ENCODE peak calls at places on chromosomes 12 and 14, in ten cellular contexts. One of them, this sample, is unnamed.

GRCh38 chr12:49838973-49839633 is 3.8 kb downstream of the BCDIN3D start:
- DNase-seq in HCT116: peak
- DNase-seq in brain microvascular endothelial cell: peak
- DNase-seq in heart right ventricle: no peak
- DNase-seq in fibroblast of the aortic adventitia: peak
- DNase-seq in pancreas: no peak
- DNase-seq in fibroblast of mammary gland: peak
- DNase-seq in adrenal gland: no peak
- DNase-seq in body of pancreas: no peak
- DNase-seq in right lobe of liver: no peak
- DNase-seq in this sample: peak

GRCh38 chr14:64279719-64280668 is 14.2 kb downstream of the ESR2 start:
- DNase-seq in right lobe of liver: no peak
- DNase-seq in heart right ventricle: no peak
- DNase-seq in adrenal gland: no peak
- DNase-seq in fibroblast of the aortic adventitia: peak
- DNase-seq in pancreas: no peak
- DNase-seq in body of pancreas: no peak
- DNase-seq in brain microvascular endothelial cell: peak
- DNase-seq in fibroblast of mammary gland: no peak
- DNase-seq in HCT116: no peak
- DNase-seq in this sample: no peak

GRCh38 chr12:40726366-40726765 is 34.1 kb downstream of the CNTN1 start:
- DNase-seq in HCT116: no peak
- DNase-seq in fibroblast of the aortic adventitia: no peak
- DNase-seq in right lobe of liver: no peak
- DNase-seq in pancreas: no peak
- DNase-seq in fibroblast of mammary gland: no peak
- DNase-seq in body of pancreas: no peak
- DNase-seq in heart right ventricle: no peak
- DNase-seq in adrenal gland: no peak
- DNase-seq in brain microvascular endothelial cell: no peak
- DNase-seq in this sample: no peak

GRCh38 chr14:31205681-31206535 is 1.7 kb downstream of the HECTD1 start:
- DNase-seq in body of pancreas: no peak
- DNase-seq in fibroblast of mammary gland: peak
- DNase-seq in adrenal gland: no peak
- DNase-seq in pancreas: no peak
- DNase-seq in heart right ventricle: no peak
- DNase-seq in fibroblast of the aortic adventitia: peak
- DNase-seq in brain microvascular endothelial cell: peak
- DNase-seq in right lobe of liver: no peak
- DNase-seq in HCT116: no peak
- DNase-seq in this sample: peak

GRCh38 chr14:64501326-64502171 is 2.1 kb downstream of the ZBTB25 start:
- DNase-seq in heart right ventricle: peak
- DNase-seq in HCT116: no peak
- DNase-seq in brain microvascular endothelial cell: peak
- DNase-seq in pancreas: peak
- DNase-seq in adrenal gland: peak
- DNase-seq in fibroblast of mammary gland: peak
- DNase-seq in right lobe of liver: peak
- DNase-seq in fibroblast of the aortic adventitia: peak
- DNase-seq in body of pancreas: peak
- DNase-seq in this sample: peak

GRCh38 chr14:89672636-89673279 is 255.7 kb upstream of the FOXN3 start:
- DNase-seq in pancreas: no peak
- DNase-seq in body of pancreas: no peak
- DNase-seq in heart right ventricle: peak
- DNase-seq in brain microvascular endothelial cell: peak
- DNase-seq in fibroblast of the aortic adventitia: peak
- DNase-seq in right lobe of liver: peak
- DNase-seq in adrenal gland: peak
- DNase-seq in HCT116: no peak
- DNase-seq in fibroblast of mammary gland: no peak
- DNase-seq in this sample: no peak

GRCh38 chr14:53929871-53930685 is 26.5 kb downstream of the BMP4 start:
- DNase-seq in right lobe of liver: peak
- DNase-seq in HCT116: peak
- DNase-seq in body of pancreas: peak
- DNase-seq in heart right ventricle: no peak
- DNase-seq in adrenal gland: peak
- DNase-seq in fibroblast of mammary gland: no peak
- DNase-seq in pancreas: peak
- DNase-seq in brain microvascular endothelial cell: no peak
- DNase-seq in fibroblast of the aortic adventitia: no peak
- DNase-seq in this sample: peak

GRCh38 chr14:105846312-105846711 is 319.9 kb downstream of the TMEM121 start:
- DNase-seq in brain microvascular endothelial cell: no peak
- DNase-seq in right lobe of liver: no peak
- DNase-seq in adrenal gland: peak
- DNase-seq in heart right ventricle: no peak
- DNase-seq in fibroblast of the aortic adventitia: no peak
- DNase-seq in pancreas: no peak
- DNase-seq in fibroblast of mammary gland: no peak
- DNase-seq in HCT116: no peak
- DNase-seq in body of pancreas: no peak
- DNase-seq in this sample: no peak

GRCh38 chr14:23104591-23105347 is at the start of gene CIROP:
- DNase-seq in fibroblast of mammary gland: no peak
- DNase-seq in HCT116: no peak
- DNase-seq in body of pancreas: no peak
- DNase-seq in fibroblast of the aortic adventitia: peak
- DNase-seq in brain microvascular endothelial cell: no peak
- DNase-seq in adrenal gland: no peak
- DNase-seq in heart right ventricle: no peak
- DNase-seq in pancreas: no peak
- DNase-seq in right lobe of liver: no peak
- DNase-seq in this sample: no peak

GRCh38 chr14:92513204-92513965 is at the start of gene RIN3:
- DNase-seq in HCT116: no peak
- DNase-seq in adrenal gland: peak
- DNase-seq in brain microvascular endothelial cell: peak
- DNase-seq in fibroblast of the aortic adventitia: peak
- DNase-seq in pancreas: no peak
- DNase-seq in heart right ventricle: peak
- DNase-seq in right lobe of liver: peak
- DNase-seq in fibroblast of mammary gland: peak
- DNase-seq in body of pancreas: no peak
- DNase-seq in this sample: peak

GRCh38 chr14:36162267-36162666 is 14.3 kb downstream of the PTCSC3 start:
- DNase-seq in heart right ventricle: no peak
- DNase-seq in HCT116: no peak
- DNase-seq in right lobe of liver: no peak
- DNase-seq in fibroblast of mammary gland: no peak
- DNase-seq in brain microvascular endothelial cell: no peak
- DNase-seq in adrenal gland: no peak
- DNase-seq in body of pancreas: no peak
- DNase-seq in fibroblast of the aortic adventitia: no peak
- DNase-seq in pancreas: no peak
- DNase-seq in this sample: no peak

DNA sequence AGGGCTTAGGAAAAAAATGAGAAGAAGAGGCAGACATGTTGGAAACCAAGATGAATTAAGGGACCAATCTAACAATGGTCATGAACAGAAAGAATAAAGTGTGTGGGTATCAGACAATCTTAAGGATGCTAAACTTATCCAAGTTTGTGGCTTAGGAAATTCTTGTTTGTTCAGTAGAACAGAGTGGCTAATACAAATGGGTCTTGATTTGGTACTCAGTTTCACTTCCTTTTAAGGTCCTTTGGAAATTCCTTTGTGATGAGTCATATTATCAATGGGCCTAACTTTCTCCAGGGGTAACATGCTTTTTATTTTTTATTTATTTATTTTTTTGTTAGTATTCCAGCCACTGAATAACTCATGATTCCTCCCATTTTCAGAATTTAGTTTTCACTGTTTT is 1154.7 kb upstream of the FLRT2 start:
- DNase-seq in fibroblast of the aortic adventitia: no peak
- DNase-seq in right lobe of liver: no peak
- DNase-seq in pancreas: no peak
- DNase-seq in HCT116: no peak
- DNase-seq in fibroblast of mammary gland: peak
- DNase-seq in heart right ventricle: no peak
- DNase-seq in brain microvascular endothelial cell: no peak
- DNase-seq in body of pancreas: no peak
- DNase-seq in adrenal gland: no peak
- DNase-seq in this sample: no peak
- H3K4me3 ChIP-seq in fibroblast of the aortic adventitia: no peak
- H3K4me3 ChIP-seq in right lobe of liver: no peak
- H3K4me3 ChIP-seq in pancreas: no peak
- H3K4me3 ChIP-seq in HCT116: no peak
- H3K4me3 ChIP-seq in fibroblast of mammary gland: no peak
- H3K4me3 ChIP-seq in heart right ventricle: no peak
- H3K4me3 ChIP-seq in brain microvascular endothelial cell: no peak
- H3K4me3 ChIP-seq in body of pancreas: no peak
- H3K4me3 ChIP-seq in adrenal gland: no peak
- H3K4me3 ChIP-seq in this sample: no peak

GRCh38 chr14:37591311-37591940 is 3.6 kb downstream of the FOXA1 start:
- DNase-seq in HCT116: no peak
- DNase-seq in pancreas: no peak
- DNase-seq in right lobe of liver: peak
- DNase-seq in adrenal gland: no peak
- DNase-seq in fibroblast of mammary gland: no peak
- DNase-seq in fibroblast of the aortic adventitia: no peak
- DNase-seq in heart right ventricle: no peak
- DNase-seq in body of pancreas: no peak
- DNase-seq in brain microvascular endothelial cell: no peak
- DNase-seq in this sample: no peak
- TF ChIP-seq CTCF in HCT116: no peak
- TF ChIP-seq CTCF in pancreas: no peak
- TF ChIP-seq CTCF in right lobe of liver: peak
- TF ChIP-seq CTCF in adrenal gland: no peak
- TF ChIP-seq CTCF in fibroblast of mammary gland: no peak
- TF ChIP-seq CTCF in fibroblast of the aortic adventitia: no peak
- TF ChIP-seq CTCF in heart right ventricle: no peak
- TF ChIP-seq CTCF in body of pancreas: no peak
- TF ChIP-seq CTCF in brain microvascular endothelial cell: peak
- TF ChIP-seq CTCF in this sample: no peak

GRCh38 chr12:89453579-89453978 is 71.0 kb downstream of the GALNT4 start:
- DNase-seq in HCT116: no peak
- DNase-seq in brain microvascular endothelial cell: peak
- DNase-seq in right lobe of liver: no peak
- DNase-seq in heart right ventricle: peak
- DNase-seq in pancreas: no peak
- DNase-seq in fibroblast of the aortic adventitia: peak
- DNase-seq in adrenal gland: no peak
- DNase-seq in fibroblast of mammary gland: peak
- DNase-seq in body of pancreas: no peak
- DNase-seq in this sample: peak
- H3K4me3 ChIP-seq in HCT116: no peak
- H3K4me3 ChIP-seq in brain microvascular endothelial cell: no peak
- H3K4me3 ChIP-seq in right lobe of liver: no peak
- H3K4me3 ChIP-seq in heart right ventricle: no peak
- H3K4me3 ChIP-seq in pancreas: no peak
- H3K4me3 ChIP-seq in fibroblast of the aortic adventitia: no peak
- H3K4me3 ChIP-seq in adrenal gland: no peak
- H3K4me3 ChIP-seq in fibroblast of mammary gland: no peak
- H3K4me3 ChIP-seq in body of pancreas: no peak
- H3K4me3 ChIP-seq in this sample: no peak

GRCh38 chr14:93929657-93930056 is 2.5 kb downstream of the FAM181A start:
- DNase-seq in heart right ventricle: no peak
- DNase-seq in body of pancreas: no peak
- DNase-seq in adrenal gland: no peak
- DNase-seq in HCT116: no peak
- DNase-seq in right lobe of liver: no peak
- DNase-seq in pancreas: no peak
- DNase-seq in fibroblast of mammary gland: no peak
- DNase-seq in fibroblast of the aortic adventitia: no peak
- DNase-seq in brain microvascular endothelial cell: no peak
- DNase-seq in this sample: no peak
- TF ChIP-seq CTCF in heart right ventricle: no peak
- TF ChIP-seq CTCF in body of pancreas: no peak
- TF ChIP-seq CTCF in adrenal gland: no peak
- TF ChIP-seq CTCF in HCT116: no peak
- TF ChIP-seq CTCF in right lobe of liver: no peak
- TF ChIP-seq CTCF in pancreas: no peak
- TF ChIP-seq CTCF in fibroblast of mammary gland: no peak
- TF ChIP-seq CTCF in fibroblast of the aortic adventitia: no peak
- TF ChIP-seq CTCF in brain microvascular endothelial cell: no peak
- TF ChIP-seq CTCF in this sample: no peak

GRCh38 chr14:84988391-84988790 is 541.6 kb upstream of the FLRT2 start:
- DNase-seq in HCT116: no peak
- DNase-seq in heart right ventricle: no peak
- DNase-seq in right lobe of liver: no peak
- DNase-seq in fibroblast of the aortic adventitia: no peak
- DNase-seq in pancreas: no peak
- DNase-seq in fibroblast of mammary gland: peak
- DNase-seq in body of pancreas: no peak
- DNase-seq in adrenal gland: no peak
- DNase-seq in brain microvascular endothelial cell: no peak
- DNase-seq in this sample: no peak

DNA sequence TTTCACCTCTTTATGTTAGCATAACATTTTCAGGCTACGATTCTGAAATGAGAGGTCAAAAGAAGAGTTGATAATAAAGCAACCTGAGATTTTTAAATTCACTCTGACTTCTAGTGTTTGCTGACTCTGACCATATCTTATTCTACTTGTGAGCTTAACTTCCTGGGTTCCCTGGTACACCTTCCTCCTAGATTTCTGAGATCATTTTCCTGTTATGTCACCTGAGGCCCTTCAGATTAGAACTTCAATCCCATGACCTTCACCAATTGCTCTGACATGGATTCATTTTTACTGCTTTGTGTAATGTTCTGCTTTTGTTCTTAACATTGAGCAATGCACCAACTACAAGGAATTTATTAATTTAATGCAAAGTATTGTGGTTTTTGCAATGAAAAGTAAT is 542.9 kb upstream of the FLRT2 start:
- DNase-seq in adrenal gland: no peak
- DNase-seq in HCT116: no peak
- DNase-seq in fibroblast of mammary gland: no peak
- DNase-seq in fibroblast of the aortic adventitia: no peak
- DNase-seq in heart right ventricle: no peak
- DNase-seq in brain microvascular endothelial cell: no peak
- DNase-seq in right lobe of liver: no peak
- DNase-seq in body of pancreas: no peak
- DNase-seq in pancreas: no peak
- DNase-seq in this sample: no peak
- H3K4me3 ChIP-seq in adrenal gland: no peak
- H3K4me3 ChIP-seq in HCT116: no peak
- H3K4me3 ChIP-seq in fibroblast of mammary gland: no peak
- H3K4me3 ChIP-seq in fibroblast of the aortic adventitia: no peak
- H3K4me3 ChIP-seq in heart right ventricle: no peak
- H3K4me3 ChIP-seq in brain microvascular endothelial cell: no peak
- H3K4me3 ChIP-seq in right lobe of liver: no peak
- H3K4me3 ChIP-seq in body of pancreas: no peak
- H3K4me3 ChIP-seq in pancreas: no peak
- H3K4me3 ChIP-seq in this sample: no peak

GRCh38 chr14:100076133-100076532 is 10.9 kb downstream of the EVL start:
- DNase-seq in pancreas: no peak
- DNase-seq in adrenal gland: peak
- DNase-seq in HCT116: peak
- DNase-seq in fibroblast of mammary gland: peak
- DNase-seq in fibroblast of the aortic adventitia: peak
- DNase-seq in body of pancreas: no peak
- DNase-seq in brain microvascular endothelial cell: no peak
- DNase-seq in right lobe of liver: no peak
- DNase-seq in heart right ventricle: no peak
- DNase-seq in this sample: peak
- TF ChIP-seq CTCF in pancreas: no peak
- TF ChIP-seq CTCF in adrenal gland: no peak
- TF ChIP-seq CTCF in HCT116: peak
- TF ChIP-seq CTCF in fibroblast of mammary gland: peak
- TF ChIP-seq CTCF in fibroblast of the aortic adventitia: peak
- TF ChIP-seq CTCF in body of pancreas: no peak
- TF ChIP-seq CTCF in brain microvascular endothelial cell: peak
- TF ChIP-seq CTCF in right lobe of liver: peak
- TF ChIP-seq CTCF in heart right ventricle: peak
- TF ChIP-seq CTCF in this sample: peak